ENCODE peak calls at places on chromosomes 6 and 20, in seven cellular contexts. One of them, this sample, is unnamed.

GRCh38 chr6:147560670-147561069 is 52.2 kb downstream of the SAMD5 start:
- DNase-seq in stimulated activated CD4-positive, alpha-beta T cell treated with anti-CD3 and anti-CD28 coated beads, Interleukin-15, amount 100 ng/mL, for 48 hours: no peak
- DNase-seq in amniotic stem cell: no peak
- DNase-seq in activated CD4-positive, alpha-beta T cell treated with anti-CD3 and anti-CD28 coated beads for 48 hours: no peak
- DNase-seq in activated T-cell treated with anti-CD3 and anti-CD28 coated beads for 1 hour: no peak
- DNase-seq in GM20000: no peak
- DNase-seq in WTC11: no peak
- DNase-seq in this sample: no peak

GRCh38 chr20:31860431-31861345 is 9.6 kb downstream of the DUSP15 start:
- DNase-seq in stimulated activated CD4-positive, alpha-beta T cell treated with anti-CD3 and anti-CD28 coated beads, Interleukin-15, amount 100 ng/mL, for 48 hours: no peak
- DNase-seq in amniotic stem cell: no peak
- DNase-seq in activated CD4-positive, alpha-beta T cell treated with anti-CD3 and anti-CD28 coated beads for 48 hours: no peak
- DNase-seq in activated T-cell treated with anti-CD3 and anti-CD28 coated beads for 1 hour: no peak
- DNase-seq in GM20000: no peak
- DNase-seq in WTC11: peak
- DNase-seq in this sample: no peak

GRCh38 chr20:59836768-59837167 is 96.7 kb downstream of the SYCP2 start:
- DNase-seq in stimulated activated CD4-positive, alpha-beta T cell treated with anti-CD3 and anti-CD28 coated beads, Interleukin-15, amount 100 ng/mL, for 48 hours: no peak
- DNase-seq in amniotic stem cell: no peak
- DNase-seq in activated CD4-positive, alpha-beta T cell treated with anti-CD3 and anti-CD28 coated beads for 48 hours: no peak
- DNase-seq in activated T-cell treated with anti-CD3 and anti-CD28 coated beads for 1 hour: no peak
- DNase-seq in GM20000: no peak
- DNase-seq in WTC11: no peak
- DNase-seq in this sample: no peak

GRCh38 chr6:12404651-12405050 is 114.5 kb downstream of the EDN1 start:
- DNase-seq in stimulated activated CD4-positive, alpha-beta T cell treated with anti-CD3 and anti-CD28 coated beads, Interleukin-15, amount 100 ng/mL, for 48 hours: no peak
- DNase-seq in amniotic stem cell: no peak
- DNase-seq in activated CD4-positive, alpha-beta T cell treated with anti-CD3 and anti-CD28 coated beads for 48 hours: no peak
- DNase-seq in activated T-cell treated with anti-CD3 and anti-CD28 coated beads for 1 hour: no peak
- DNase-seq in GM20000: no peak
- DNase-seq in WTC11: no peak
- DNase-seq in this sample: no peak

GRCh38 chr6:166286831-166287271 is 21.3 kb downstream of the PRR18 start:
- DNase-seq in stimulated activated CD4-positive, alpha-beta T cell treated with anti-CD3 and anti-CD28 coated beads, Interleukin-15, amount 100 ng/mL, for 48 hours: no peak
- DNase-seq in amniotic stem cell: no peak
- DNase-seq in activated CD4-positive, alpha-beta T cell treated with anti-CD3 and anti-CD28 coated beads for 48 hours: no peak
- DNase-seq in activated T-cell treated with anti-CD3 and anti-CD28 coated beads for 1 hour: no peak
- DNase-seq in GM20000: peak
- DNase-seq in WTC11: no peak
- DNase-seq in this sample: no peak

GRCh38 chr6:36334832-36335459 is 1.7 kb downstream of the BNIP5 start:
- DNase-seq in stimulated activated CD4-positive, alpha-beta T cell treated with anti-CD3 and anti-CD28 coated beads, Interleukin-15, amount 100 ng/mL, for 48 hours: no peak
- DNase-seq in amniotic stem cell: no peak
- DNase-seq in activated CD4-positive, alpha-beta T cell treated with anti-CD3 and anti-CD28 coated beads for 48 hours: no peak
- DNase-seq in activated T-cell treated with anti-CD3 and anti-CD28 coated beads for 1 hour: no peak
- DNase-seq in GM20000: no peak
- DNase-seq in WTC11: no peak
- DNase-seq in this sample: peak

GRCh38 chr20:10280016-10280908 is 61.6 kb downstream of the SNAP25 start:
- DNase-seq in stimulated activated CD4-positive, alpha-beta T cell treated with anti-CD3 and anti-CD28 coated beads, Interleukin-15, amount 100 ng/mL, for 48 hours: no peak
- DNase-seq in amniotic stem cell: no peak
- DNase-seq in activated CD4-positive, alpha-beta T cell treated with anti-CD3 and anti-CD28 coated beads for 48 hours: no peak
- DNase-seq in activated T-cell treated with anti-CD3 and anti-CD28 coated beads for 1 hour: no peak
- DNase-seq in GM20000: no peak
- DNase-seq in WTC11: no peak
- DNase-seq in this sample: no peak

GRCh38 chr6:117512056-117512828 is 29.8 kb downstream of the DCBLD1 start:
- DNase-seq in stimulated activated CD4-positive, alpha-beta T cell treated with anti-CD3 and anti-CD28 coated beads, Interleukin-15, amount 100 ng/mL, for 48 hours: no peak
- DNase-seq in amniotic stem cell: no peak
- DNase-seq in activated CD4-positive, alpha-beta T cell treated with anti-CD3 and anti-CD28 coated beads for 48 hours: no peak
- DNase-seq in activated T-cell treated with anti-CD3 and anti-CD28 coated beads for 1 hour: no peak
- DNase-seq in GM20000: no peak
- DNase-seq in WTC11: no peak
- DNase-seq in this sample: no peak

GRCh38 chr6:119148825-119149525 is 70.5 kb upstream of the FAM184A start:
- DNase-seq in stimulated activated CD4-positive, alpha-beta T cell treated with anti-CD3 and anti-CD28 coated beads, Interleukin-15, amount 100 ng/mL, for 48 hours: no peak
- DNase-seq in amniotic stem cell: peak
- DNase-seq in activated CD4-positive, alpha-beta T cell treated with anti-CD3 and anti-CD28 coated beads for 48 hours: no peak
- DNase-seq in activated T-cell treated with anti-CD3 and anti-CD28 coated beads for 1 hour: no peak
- DNase-seq in GM20000: no peak
- DNase-seq in WTC11: no peak
- DNase-seq in this sample: no peak

GRCh38 chr6:82589509-82590206 is 226.0 kb downstream of the TPBG start:
- DNase-seq in stimulated activated CD4-positive, alpha-beta T cell treated with anti-CD3 and anti-CD28 coated beads, Interleukin-15, amount 100 ng/mL, for 48 hours: no peak
- DNase-seq in amniotic stem cell: peak
- DNase-seq in activated CD4-positive, alpha-beta T cell treated with anti-CD3 and anti-CD28 coated beads for 48 hours: no peak
- DNase-seq in activated T-cell treated with anti-CD3 and anti-CD28 coated beads for 1 hour: no peak
- DNase-seq in GM20000: peak
- DNase-seq in WTC11: peak
- DNase-seq in this sample: no peak

GRCh38 chr6:149781715-149782114 is 32.2 kb downstream of the PCMT1 start:
- DNase-seq in stimulated activated CD4-positive, alpha-beta T cell treated with anti-CD3 and anti-CD28 coated beads, Interleukin-15, amount 100 ng/mL, for 48 hours: no peak
- DNase-seq in amniotic stem cell: no peak
- DNase-seq in activated CD4-positive, alpha-beta T cell treated with anti-CD3 and anti-CD28 coated beads for 48 hours: no peak
- DNase-seq in activated T-cell treated with anti-CD3 and anti-CD28 coated beads for 1 hour: no peak
- DNase-seq in GM20000: no peak
- DNase-seq in WTC11: no peak
- DNase-seq in this sample: no peak

GRCh38 chr6:169224185-169224695 is 29.4 kb downstream of the THBS2 start:
- DNase-seq in stimulated activated CD4-positive, alpha-beta T cell treated with anti-CD3 and anti-CD28 coated beads, Interleukin-15, amount 100 ng/mL, for 48 hours: no peak
- DNase-seq in amniotic stem cell: peak
- DNase-seq in activated CD4-positive, alpha-beta T cell treated with anti-CD3 and anti-CD28 coated beads for 48 hours: no peak
- DNase-seq in activated T-cell treated with anti-CD3 and anti-CD28 coated beads for 1 hour: no peak
- DNase-seq in GM20000: no peak
- DNase-seq in WTC11: no peak
- DNase-seq in this sample: no peak

GRCh38 chr6:37516076-37516919 is 16.6 kb upstream of the CCDC167 start:
- DNase-seq in stimulated activated CD4-positive, alpha-beta T cell treated with anti-CD3 and anti-CD28 coated beads, Interleukin-15, amount 100 ng/mL, for 48 hours: peak
- DNase-seq in amniotic stem cell: no peak
- DNase-seq in activated CD4-positive, alpha-beta T cell treated with anti-CD3 and anti-CD28 coated beads for 48 hours: peak
- DNase-seq in activated T-cell treated with anti-CD3 and anti-CD28 coated beads for 1 hour: peak
- DNase-seq in GM20000: peak
- DNase-seq in WTC11: peak
- DNase-seq in this sample: peak

GRCh38 chr20:37741560-37741959 is 47.7 kb downstream of the CTNNBL1 start:
- DNase-seq in stimulated activated CD4-positive, alpha-beta T cell treated with anti-CD3 and anti-CD28 coated beads, Interleukin-15, amount 100 ng/mL, for 48 hours: no peak
- DNase-seq in amniotic stem cell: no peak
- DNase-seq in activated CD4-positive, alpha-beta T cell treated with anti-CD3 and anti-CD28 coated beads for 48 hours: no peak
- DNase-seq in activated T-cell treated with anti-CD3 and anti-CD28 coated beads for 1 hour: no peak
- DNase-seq in GM20000: no peak
- DNase-seq in WTC11: no peak
- DNase-seq in this sample: no peak

GRCh38 chr6:35370124-35370741 is 27.9 kb downstream of the PPARD start:
- DNase-seq in stimulated activated CD4-positive, alpha-beta T cell treated with anti-CD3 and anti-CD28 coated beads, Interleukin-15, amount 100 ng/mL, for 48 hours: no peak
- DNase-seq in amniotic stem cell: peak
- DNase-seq in activated CD4-positive, alpha-beta T cell treated with anti-CD3 and anti-CD28 coated beads for 48 hours: peak
- DNase-seq in activated T-cell treated with anti-CD3 and anti-CD28 coated beads for 1 hour: no peak
- DNase-seq in GM20000: peak
- DNase-seq in WTC11: no peak
- DNase-seq in this sample: peak

GRCh38 chr6:53495496-53495895 is 49.4 kb downstream of the GCLC start:
- DNase-seq in stimulated activated CD4-positive, alpha-beta T cell treated with anti-CD3 and anti-CD28 coated beads, Interleukin-15, amount 100 ng/mL, for 48 hours: no peak
- DNase-seq in amniotic stem cell: no peak
- DNase-seq in activated CD4-positive, alpha-beta T cell treated with anti-CD3 and anti-CD28 coated beads for 48 hours: no peak
- DNase-seq in activated T-cell treated with anti-CD3 and anti-CD28 coated beads for 1 hour: no peak
- DNase-seq in GM20000: no peak
- DNase-seq in WTC11: no peak
- DNase-seq in this sample: no peak